ENCODE peak calls at places on chromosomes 13 and 19, in five cellular contexts. C, U, K, N and O are unnamed samples.
A peak's percentile ranks its signal among the peaks of the same experiment; 100 is the strongest.

GRCh38 chr13:45796421-45796960 is 55.1 kb downstream of the SIAH3 start:
- DNase-seq in U (no peak), C (no peak), K (no peak), N (no peak), O (no peak)

GRCh38 chr13:87444135-87444534 is 227.0 kb upstream of the SLITRK5 start:
- DNase-seq in K (no peak), N (no peak), C (no peak), U (no peak), O (no peak)

GRCh38 chr13:114026128-114026880 is 52.4 kb upstream of the C13orf46 start:
- DNase-seq in C (no peak), N (no peak), K (peak; percentile 60), U (no peak), O (no peak)

GRCh38 chr13:35744566-35745203 is 268.2 kb upstream of the MAB21L1 start:
- DNase-seq in K (no peak), U (no peak), C (no peak), N (no peak), O (no peak)

GRCh38 chr19:10388957-10389356 is 8.6 kb upstream of the TYK2 start:
- DNase-seq in U (peak; percentile 76), N (peak; percentile 77), K (peak; percentile 88), C (peak; percentile 93), O (peak; percentile 69)

GRCh38 chr19:18294467-18294864 is 13.0 kb upstream of the JUND start:
- DNase-seq in C (peak; percentile 66), U (no peak), K (no peak), N (no peak), O (no peak)

GRCh38 chr19:5907216-5907615 is 2.5 kb downstream of the VMAC start:
- DNase-seq in K (no peak), N (no peak), U (no peak), C (no peak), O (no peak)

GRCh38 chr19:39170398-39171231 is 26.1 kb upstream of the NCCRP1 start:
- DNase-seq in U (no peak), C (no peak), K (peak; percentile 63), N (no peak), O (no peak)

GRCh38 chr13:103605546-103606326 is 539.5 kb upstream of the SLC10A2 start:
- DNase-seq in K (no peak), N (no peak), U (no peak), C (no peak), O (no peak)

GRCh38 chr13:46555722-46556121 is 2.8 kb downstream of the LRCH1 start:
- DNase-seq in C (no peak), K (no peak), N (no peak), U (no peak), O (no peak)

GRCh38 chr19:30227661-30228112 is 144.5 kb upstream of the ZNF536 start:
- DNase-seq in K (peak; percentile 86), C (peak; percentile 33), U (peak; percentile 52), N (peak; percentile 13), O (peak; percentile 77)

GRCh38 chr19:34241513-34242337 is 12.6 kb upstream of the GARRE1 start:
- DNase-seq in U (no peak), K (peak; percentile 89), N (no peak), C (peak; percentile 64), O (no peak)

GRCh38 chr19:58010507-58010906 is 7.9 kb upstream of the ZNF606 start:
- DNase-seq in C (no peak), K (no peak), N (no peak), U (no peak), O (no peak)

GRCh38 chr13:101523732-101524131 is 71.3 kb downstream of the ITGBL1 start:
- DNase-seq in K (no peak), U (peak; percentile 34), C (no peak), N (no peak), O (peak; percentile 76)

GRCh38 chr13:37656247-37656940 is 57.8 kb upstream of the POSTN start:
- DNase-seq in K (no peak), U (peak; percentile 92), C (no peak), N (no peak), O (peak; percentile 89)

GRCh38 chr13:70424928-70425327 is 316.7 kb upstream of the KLHL1 start:
- DNase-seq in U (no peak), C (no peak), K (no peak), N (no peak), O (no peak)

GRCh38 chr19:35120492-35120891 is 4.9 kb downstream of the FXYD3 start:
- DNase-seq in C (no peak), K (no peak), U (no peak), N (no peak), O (peak; percentile 82)

GRCh38 chr13:27359203-27359821 is 65.1 kb upstream of the GTF3A start:
- DNase-seq in C (peak; percentile 71), K (no peak), U (peak; percentile 36), N (peak; percentile 43), O (peak; percentile 57)

GRCh38 chr13:86051134-86052103 is 252.2 kb upstream of the SLITRK6 start:
- DNase-seq in C (no peak), N (no peak), U (no peak), K (no peak), O (peak; percentile 5)

GRCh38 chr13:85148009-85148408 is 651.2 kb downstream of the SLITRK6 start:
- DNase-seq in K (no peak), N (no peak), U (no peak), C (no peak), O (no peak)

GRCh38 chr13:102879793-102880499 is 34.1 kb downstream of the ERCC5 start:
- DNase-seq in C (no peak), K (no peak), U (no peak), N (no peak), O (no peak)

GRCh38 chr19:18675779-18676178 is 7.7 kb upstream of the CRTC1 start:
- DNase-seq in K (no peak), U (no peak), N (peak; percentile 10), C (no peak), O (no peak)

GRCh38 chr19:7228935-7229541 is 65.2 kb downstream of the INSR start:
- DNase-seq in K (no peak), U (no peak), N (no peak), C (no peak), O (no peak)

GRCh38 chr13:25687622-25688225 is 315.9 kb downstream of the ATP8A2 start:
- DNase-seq in C (no peak), K (no peak), U (no peak), N (no peak), O (peak; percentile 58)

GRCh38 chr19:5537870-5538269 is 29.9 kb downstream of the TINCR start:
- DNase-seq in U (no peak), N (no peak), C (no peak), K (no peak), O (no peak)

GRCh38 chr19:53898680-53899341 is 10.3 kb upstream of the CACNG7 start:
- DNase-seq in C (no peak), K (peak; percentile 68), U (no peak), N (peak; percentile 77), O (no peak)

GRCh38 chr19:7870571-7871279 is 3.5 kb downstream of the PRR36 start:
- DNase-seq in C (peak; percentile 60), U (peak; percentile 29), K (peak; percentile 94), N (peak; percentile 95), O (peak; percentile 89)

GRCh38 chr19:53664152-53664551 is 32.4 kb downstream of the DPRX start:
- DNase-seq in K (no peak), C (no peak), U (no peak), N (no peak), O (no peak)

GRCh38 chr13:39364797-39365468 is 238.1 kb downstream of the LHFPL6 start:
- DNase-seq in C (no peak), K (no peak), N (peak; percentile 0), U (no peak), O (no peak)

GRCh38 chr13:94318418-94318817 is 161.1 kb downstream of the DCT start:
- DNase-seq in N (no peak), K (no peak), C (no peak), U (no peak), O (no peak)

GRCh38 chr19:49469828-49470614 is 4.0 kb upstream of the FLT3LG start:
- DNase-seq in N (no peak), U (no peak), C (peak; percentile 40), K (no peak), O (no peak)

GRCh38 chr13:26813626-26814348 is 53.2 kb upstream of the GPR12 start:
- DNase-seq in U (no peak), N (no peak), C (no peak), K (no peak), O (no peak)

GRCh38 chr19:3547767-3548282 is 8.9 kb downstream of the TEKTIP1 start:
- DNase-seq in N (no peak), K (peak; percentile 79), C (no peak), U (no peak), O (no peak)

GRCh38 chr13:95146486-95146885 is 154.8 kb downstream of the ABCC4 start:
- DNase-seq in U (no peak), K (no peak), N (no peak), C (no peak), O (no peak)

GRCh38 chr19:45153339-45154063 is 7.3 kb downstream of the NKPD1 start:
- DNase-seq in U (no peak), K (peak; percentile 78), N (no peak), C (peak; percentile 47), O (no peak)

GRCh38 chr19:45150731-45151725 is 9.8 kb downstream of the NKPD1 start:
- DNase-seq in K (peak; percentile 67), C (no peak), N (no peak), U (no peak), O (no peak)

GRCh38 chr19:45150180-45150579 is 10.6 kb downstream of the NKPD1 start:
- DNase-seq in C (no peak), N (no peak), U (no peak), K (no peak), O (no peak)

GRCh38 chr19:45152504-45153338 is 8.1 kb downstream of the NKPD1 start:
- DNase-seq in C (peak; percentile 58), N (no peak), K (peak; percentile 78), U (peak; percentile 45), O (no peak)

GRCh38 chr19:45151821-45152503 is 8.8 kb downstream of the NKPD1 start:
- DNase-seq in C (no peak), N (no peak), K (peak; percentile 73), U (no peak), O (no peak)
- H3K4me3 ChIP-seq in C (peak overlapping the region; percentile 33), N (no peak overlapping the region), K (no peak overlapping the region), U (peak overlapping the region; percentile 4), O (no peak overlapping the region)

DNA sequence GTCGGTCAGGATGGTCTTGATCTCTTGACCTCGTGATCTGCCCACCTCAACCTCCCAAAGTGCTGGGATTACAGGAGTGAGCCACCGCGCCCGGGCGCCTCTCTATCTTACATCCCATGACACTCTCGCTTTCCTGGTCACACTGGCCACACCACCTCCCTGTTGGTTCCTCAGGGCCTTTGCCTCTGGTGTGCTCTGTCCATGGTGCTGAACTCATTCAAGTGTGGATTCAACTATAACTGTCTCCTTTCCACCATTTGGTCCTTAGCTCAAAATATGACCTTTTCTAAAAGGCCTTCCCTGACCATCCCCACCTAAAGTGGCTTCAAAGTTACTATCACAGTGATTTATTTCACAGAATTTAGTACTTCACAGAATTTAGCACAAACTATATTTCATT is 3.7 kb upstream of the SMIM17 start:
- DNase-seq in K (no peak), U (no peak), N (no peak), C (no peak), O (no peak)
- H3K9me3 ChIP-seq in K (no peaks in the 10 kb centered on the region), U (peaks cover 29% of the 10 kb centered on the region), N (peaks cover 20% of the 10 kb centered on the region), C (peaks cover 90% of the 10 kb centered on the region), O (peaks cover 18% of the 10 kb centered on the region)

GRCh38 chr13:32964987-32965386 is 51.2 kb upstream of the KL start:
- DNase-seq in K (no peak), N (no peak), C (no peak), U (no peak), O (no peak)

GRCh38 chr13:32969516-32969941 is 46.7 kb upstream of the KL start:
- DNase-seq in U (peak; percentile 58), C (no peak), N (no peak), K (no peak), O (peak; percentile 5)
- H3K4me3 ChIP-seq in U (peak overlapping the region; percentile 26), C (no peak overlapping the region), N (no peak overlapping the region), K (no peak overlapping the region), O (no peak overlapping the region)

GRCh38 chr19:19937403-19937802 is 36.7 kb downstream of the ZNF93 start:
- DNase-seq in U (no peak), C (no peak), N (no peak), K (no peak), O (no peak)
- H3K9me3 ChIP-seq in U (peaks cover 12% of the 10 kb centered on the region), C (peaks cover 79% of the 10 kb centered on the region), N (peaks cover 14% of the 10 kb centered on the region), K (peaks cover 4% of the 10 kb centered on the region), O (peaks cover 63% of the 10 kb centered on the region)